ENCODE peak calls at places on chromosomes 1 and 21, in four cellular contexts. E is PC-3, K is neural progenitor cell, C is GM23338. S is an unnamed sample. For H3K4me1, the result is how much of the 10 kb centered on the place peaks cover.

GRCh38 chr1:245153081-245153644 is 1.6 kb upstream of the KIF26B start:
- DNase-seq in K (peak), C (peak), E (peak), S (peak)

GRCh38 chr1:176880954-176881595 is 283.4 kb downstream of the ASTN1 start:
- DNase-seq in E (peak), C (peak), K (peak), S (peak)

GRCh38 chr1:182181167-182181572 is 119.7 kb upstream of the ZNF648 start:
- DNase-seq in E (peak), C (no peak), K (no peak), S (no peak)

GRCh38 chr1:234527346-234527745 is 48.4 kb upstream of the TARBP1 start:
- DNase-seq in C (no peak), E (no peak), K (no peak), S (no peak)

GRCh38 chr1:167803358-167804217 is 81.8 kb downstream of the MPZL1 start:
- DNase-seq in C (peak), E (peak), K (peak), S (peak)

GRCh38 chr1:230084408-230085177 is 17.6 kb downstream of the GALNT2 start:
- DNase-seq in E (peak), C (no peak), K (no peak), S (peak)

GRCh38 chr1:246005067-246005466 is 502.0 kb downstream of the SMYD3 start:
- DNase-seq in C (no peak), K (no peak), E (peak), S (peak)

GRCh38 chr1:248622491-248623106 is 12.3 kb downstream of the OR2T11 start:
- DNase-seq in E (peak), K (no peak), C (peak), S (peak)

GRCh38 chr1:147612366-147612765 is 58.0 kb downstream of the ACP6 start:
- DNase-seq in E (peak), C (no peak), K (no peak), S (no peak)

GRCh38 chr1:236523704-236524141 is at the start of gene LGALS8:
- DNase-seq in C (peak), E (peak), K (peak), S (peak)

GRCh38 chr21:19870682-19871081 is 1127.5 kb upstream of the NCAM2 start:
- DNase-seq in E (no peak), C (no peak), K (no peak), S (no peak)

GRCh38 chr1:32808580-32808979 is 8.6 kb downstream of the YARS1 start:
- DNase-seq in E (no peak), C (no peak), K (no peak), S (no peak)

GRCh38 chr1:8412183-8412831 is 94.4 kb downstream of the SLC45A1 start:
- DNase-seq in E (peak), C (no peak), K (no peak), S (peak)

GRCh38 chr1:223714849-223715709 is 2.7 kb downstream of the CAPN2 start:
- DNase-seq in C (peak), K (peak), E (peak), S (peak)

GRCh38 chr21:44537930-44538911 is 1.8 kb downstream of the KRTAP10-1 start:
- DNase-seq in C (no peak), K (no peak), E (no peak), S (no peak)

GRCh38 chr1:224411766-224412165 is 22.8 kb downstream of the WDR26 start:
- DNase-seq in E (no peak), K (no peak), C (no peak), S (peak)

GRCh38 chr1:177825276-177825903 is 144.5 kb downstream of the SEC16B start:
- DNase-seq in C (no peak), E (no peak), K (no peak), S (no peak)

GRCh38 chr1:165257969-165258459 is 98.5 kb downstream of the LMX1A start:
- DNase-seq in K (peak), E (peak), C (peak), S (peak)

GRCh38 chr1:228781801-228782661 is 46.8 kb downstream of the RHOU start:
- DNase-seq in C (no peak), K (no peak), E (no peak), S (no peak)

GRCh38 chr1:170316270-170316669 is 170.5 kb downstream of the NTMT2 start:
- DNase-seq in K (no peak), C (no peak), E (no peak), S (no peak)

GRCh38 chr1:59595774-59596173 is 219.0 kb upstream of the HOOK1 start:
- DNase-seq in K (no peak), E (peak), C (no peak), S (peak)

GRCh38 chr1:48227165-48228013 is 4.9 kb downstream of the SLC5A9 start:
- DNase-seq in E (no peak), C (no peak), K (no peak), S (no peak)

GRCh38 chr1:18927654-18928272 is 25.4 kb upstream of the ALDH4A1 start:
- DNase-seq in C (no peak), K (no peak), E (peak), S (no peak)

GRCh38 chr1:25873120-25873519 is 2.4 kb downstream of the PAQR7 start:
- DNase-seq in E (no peak), C (no peak), K (peak), S (peak)

GRCh38 chr1:15668089-15668754 is 15.9 kb upstream of the PLEKHM2 start:
- DNase-seq in K (no peak), C (no peak), E (peak), S (no peak)

GRCh38 chr1:236465959-236466303 is 57.9 kb upstream of the LGALS8 start:
- DNase-seq in E (no peak), C (no peak), K (no peak), S (no peak)

GRCh38 chr1:7638078-7638477 is 133.0 kb upstream of the VAMP3 start:
- DNase-seq in C (no peak), K (peak), E (no peak), S (no peak)

GRCh38 chr1:15937706-15938168 is 38.2 kb downstream of the ZBTB17 start:
- DNase-seq in E (peak), K (no peak), C (peak), S (peak)

GRCh38 chr1:160062134-160062533 is 7.8 kb downstream of the KCNJ10 start:
- DNase-seq in E (no peak), K (peak), C (no peak), S (no peak)

GRCh38 chr1:9836632-9836960 is 12.8 kb upstream of the CLSTN1 start:
- DNase-seq in E (no peak), C (no peak), K (no peak), S (no peak)

GRCh38 chr1:35287807-35288640 is 19.5 kb downstream of the ZMYM4 start:
- DNase-seq in C (no peak), E (peak), K (no peak), S (peak)

GRCh38 chr21:15343066-15343465 is 278.3 kb upstream of the NRIP1 start:
- DNase-seq in E (no peak), K (no peak), C (no peak), S (no peak)

GRCh38 chr1:67149179-67149770 is 14.5 kb upstream of the C1orf141 start:
- DNase-seq in C (peak), E (peak), K (peak), S (peak)

GRCh38 chr1:175824079-175824478 is 80.7 kb upstream of the TNR start:
- DNase-seq in E (peak), C (peak), K (peak), S (no peak)

GRCh38 chr1:154736840-154737239 is 128.9 kb upstream of the ADAR start:
- DNase-seq in E (peak), C (no peak), K (no peak), S (peak)

GRCh38 chr21:43805275-43805800 is 16.0 kb downstream of the RRP1 start:
- DNase-seq in K (no peak), C (no peak), E (no peak), S (no peak)

GRCh38 chr1:10432910-10433785 is 2.9 kb downstream of the CENPS start:
- DNase-seq in K (no peak), E (no peak), C (no peak), S (no peak)

DNA sequence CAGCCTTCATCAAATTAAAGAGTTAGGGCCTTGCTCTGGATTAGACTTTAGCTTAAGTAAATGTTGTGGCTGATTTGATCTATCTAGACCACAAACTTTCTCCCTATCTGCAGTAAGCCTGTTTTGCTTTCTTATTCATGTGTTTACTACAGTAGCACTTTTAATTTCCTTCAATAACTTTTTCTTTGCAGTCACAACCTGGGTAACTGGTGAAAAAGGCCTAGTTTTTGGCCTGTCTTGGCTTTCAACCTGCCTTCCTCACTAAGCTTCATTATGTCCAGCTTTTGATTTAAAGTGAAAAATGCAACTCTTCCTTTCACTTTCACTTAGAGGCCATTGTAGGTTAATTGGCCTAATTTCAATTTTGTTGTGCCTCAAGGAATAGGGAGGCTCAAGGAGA is 12.5 kb upstream of the LPGAT1 start:
- DNase-seq in E (no peak), C (no peak), K (no peak), S (no peak)
- H3K4me3 ChIP-seq in E (no peak), C (no peak), K (no peak), S (no peak)

GRCh38 chr1:1430114-1430982 is 5.1 kb upstream of the VWA1 start:
- DNase-seq in K (peak), C (peak), E (no peak), S (peak)
- H3K4me1 ChIP-seq in K (half or more), C (under half), E (under half), S (under half)

GRCh38 chr1:156676450-156676819 is 772 bp downstream of the NES start:
- DNase-seq in C (no peak), K (no peak), E (no peak), S (peak)
- TF ChIP-seq EZH2phosphoT487 in C (no peak), K (no peak), E (no peak), S (no peak)

DNA sequence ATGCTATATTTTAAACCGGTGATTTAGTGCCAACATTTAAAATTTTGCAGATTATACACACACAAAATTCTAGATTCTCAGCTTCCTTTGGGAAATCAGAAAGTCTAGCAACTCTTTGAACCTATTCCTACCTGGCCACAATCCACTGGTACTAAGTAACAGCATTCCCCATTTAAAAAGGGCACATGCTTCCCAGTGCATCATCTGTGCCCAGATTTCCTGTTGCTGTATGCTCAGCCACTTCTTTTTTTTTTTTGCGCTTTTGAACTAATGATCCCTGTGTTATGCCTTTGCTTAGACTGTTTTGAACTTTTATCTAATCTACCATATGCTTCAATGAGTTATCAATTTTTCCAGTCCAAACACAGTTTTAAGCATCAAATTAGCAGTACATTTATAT is 548.4 kb downstream of the PLPP3 start:
- DNase-seq in E (no peak), K (no peak), C (no peak), S (no peak)
- H3K4me3 ChIP-seq in E (no peak), K (no peak), C (no peak), S (no peak)

GRCh38 chr1:206796984-206797402 is 24.7 kb upstream of the IL10 start:
- DNase-seq in E (no peak), C (no peak), K (no peak), S (no peak)

GRCh38 chr1:206800411-206800810 is 28.1 kb upstream of the IL10 start:
- DNase-seq in E (no peak), K (no peak), C (no peak), S (peak)

GRCh38 chr1:206799311-206799710 is 27.0 kb upstream of the IL10 start:
- DNase-seq in C (no peak), K (no peak), E (no peak), S (peak)

GRCh38 chr1:206797534-206798383 is 25.5 kb upstream of the IL10 start:
- DNase-seq in C (peak), K (peak), E (peak), S (peak)

DNA sequence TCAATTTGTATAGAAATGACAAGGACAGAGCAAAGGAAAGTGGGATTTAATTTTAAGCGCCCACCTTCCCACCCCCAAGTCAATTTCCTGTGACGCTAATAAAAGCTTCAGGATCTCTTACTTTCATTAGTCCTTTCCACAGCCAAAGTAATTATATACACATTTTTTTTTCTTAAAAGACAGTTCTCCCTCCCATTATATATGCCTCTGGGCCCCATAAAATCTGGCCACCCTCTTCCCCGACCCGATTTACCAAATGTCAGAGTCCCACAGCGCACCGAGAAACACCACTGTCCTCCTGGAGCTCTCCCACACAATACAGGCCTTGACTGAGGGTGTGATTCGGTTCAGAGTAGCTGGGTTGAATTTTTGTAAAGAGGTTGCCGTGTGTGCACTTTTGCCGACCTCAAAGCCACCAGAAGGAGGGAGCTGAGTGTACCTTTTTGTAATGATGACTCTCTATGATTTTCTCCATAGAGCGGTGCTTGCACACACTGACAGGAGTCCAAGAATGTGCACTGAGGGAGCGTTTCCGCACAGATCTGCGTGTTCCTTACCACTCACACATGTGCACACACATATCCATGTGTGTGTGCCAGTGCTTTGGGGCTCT is 26.2 kb upstream of the IL10 start:
- DNase-seq in C (no peak), K (no peak), E (no peak), S (no peak)
- H3K4me1 ChIP-seq in C (under half), K (under half), E (under half), S (under half)

GRCh38 chr21:32934829-32935228 is 90.9 kb upstream of the OLIG2 start:
- DNase-seq in E (no peak), C (no peak), K (no peak), S (no peak)

GRCh38 chr21:32941263-32941662 is 84.5 kb upstream of the OLIG2 start:
- DNase-seq in K (no peak), E (no peak), C (no peak), S (no peak)

DNA sequence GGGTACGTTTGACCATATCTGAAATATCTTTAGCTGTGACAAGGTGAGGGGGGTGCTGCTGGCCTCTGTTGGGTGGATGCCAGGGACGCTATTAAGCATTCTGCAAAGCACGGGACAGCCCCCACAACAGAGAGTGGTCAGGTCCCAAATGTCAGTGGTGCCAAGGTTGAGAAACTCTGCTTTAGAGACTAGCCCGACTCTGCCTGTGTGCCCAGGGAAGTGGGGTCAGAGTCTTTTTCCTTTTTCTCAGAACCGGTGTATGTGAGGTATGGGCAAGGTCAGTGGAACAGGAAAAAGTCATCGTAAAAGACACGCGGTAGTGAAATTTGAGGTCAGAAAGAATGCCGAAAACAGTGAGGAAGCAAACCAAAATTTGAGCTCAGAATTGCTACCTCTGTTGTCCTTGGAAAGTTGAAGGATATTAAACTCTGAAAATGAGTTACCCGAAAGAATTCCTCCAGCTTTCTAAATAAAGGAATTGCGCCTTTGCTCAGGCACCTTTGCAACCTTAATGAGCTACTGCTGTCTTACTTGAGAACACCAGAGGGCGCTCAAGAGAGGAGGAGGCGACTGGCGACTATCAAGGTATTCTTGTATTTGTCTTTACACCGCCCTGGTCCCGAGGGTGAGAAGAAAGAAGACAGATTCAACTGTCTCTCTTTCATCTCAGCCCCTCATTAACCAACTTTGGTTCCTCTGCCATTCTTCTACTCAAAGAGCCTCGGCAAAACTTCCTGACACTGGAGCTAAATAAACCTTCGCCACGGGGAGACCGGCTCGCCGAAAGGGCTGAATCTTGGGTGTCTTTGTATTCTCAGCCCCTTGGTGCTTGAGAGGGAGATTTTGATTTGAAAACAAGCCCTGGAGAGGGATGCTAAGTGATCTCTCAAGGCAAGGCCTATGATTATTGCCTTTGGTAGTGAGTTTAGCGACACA is 85.4 kb upstream of the OLIG2 start:
- DNase-seq in K (peak), C (peak), E (peak), S (peak)
- TF ChIP-seq EZH2phosphoT487 in K (no peak), C (no peak), E (no peak), S (no peak)

DNA sequence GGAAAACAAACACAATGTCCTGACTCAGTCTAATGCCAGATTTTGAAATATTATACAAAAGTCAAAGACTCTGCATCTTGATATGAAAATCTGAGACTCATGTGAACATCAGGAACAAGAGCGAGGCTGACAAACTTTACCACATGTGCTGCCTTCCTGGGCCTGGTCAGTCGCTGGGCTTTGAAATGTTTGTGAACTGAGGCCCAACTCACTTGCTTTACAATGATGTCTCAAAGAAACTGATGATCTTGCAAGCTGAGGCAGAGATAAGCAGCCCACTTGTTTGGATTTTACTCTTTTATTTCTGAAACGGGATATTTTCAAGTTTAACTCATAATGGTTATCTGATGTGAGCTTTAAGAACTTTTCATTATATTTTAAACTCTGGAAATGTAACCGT is 2.1 kb downstream of the BCAR3 start:
- DNase-seq in K (no peak), C (no peak), E (peak), S (no peak)
- H3K4me3 ChIP-seq in K (no peak), C (no peak), E (peak), S (peak)

GRCh38 chr1:207822124-207822601 is 70.3 kb downstream of the CD46 start:
- DNase-seq in K (no peak), C (no peak), E (no peak), S (no peak)
- H3K4me1 ChIP-seq in K (under half), C (under half), E (under half), S (under half)

GRCh38 chr21:45598666-45599065 is 44.9 kb upstream of the PCBP3 start:
- DNase-seq in C (no peak), K (no peak), E (no peak), S (no peak)

GRCh38 chr21:45594721-45595489 is 48.6 kb upstream of the PCBP3 start:
- DNase-seq in K (no peak), E (no peak), C (no peak), S (no peak)

GRCh38 chr21:45598109-45598508 is 45.4 kb upstream of the PCBP3 start:
- DNase-seq in K (no peak), C (no peak), E (no peak), S (no peak)

GRCh38 chr21:45595574-45596295 is 47.8 kb upstream of the PCBP3 start:
- DNase-seq in K (no peak), C (no peak), E (no peak), S (no peak)

GRCh38 chr21:45596704-45597318 is 46.7 kb upstream of the PCBP3 start:
- DNase-seq in K (peak), E (peak), C (peak), S (peak)
- TF ChIP-seq EZH2phosphoT487 in K (no peak), E (no peak), C (no peak), S (no peak)

S was measured in GM23248.